ENCODE peak calls at places on chromosomes 3 and 15, in five cellular contexts. X is PC-3, U is right cardiac atrium, H is esophagus squamous epithelium, G is left lung. S is an unnamed sample.

GRCh38 chr15:60054472-60054871 is 50.4 kb downstream of the FOXB1 start:
- DNase-seq in X (no peak), G (no peak), H (no peak), U (no peak), S (no peak)

GRCh38 chr3:120699333-120699732 is 17.3 kb upstream of the HGD start:
- DNase-seq in H (no peak), U (no peak), G (no peak), X (no peak), S (no peak)

GRCh38 chr3:173622156-173622555 is 224.6 kb downstream of the NLGN1 start:
- DNase-seq in U (no peak), G (no peak), X (no peak), H (no peak), S (no peak)

GRCh38 chr3:129383292-129383860 is 45.1 kb downstream of the EFCAB12 start:
- DNase-seq in U (peak; percentile 59), H (no peak), X (peak; percentile 73), G (peak; percentile 52), S (peak; percentile 68)

GRCh38 chr15:68620721-68621528 is 42.1 kb downstream of the CORO2B start:
- DNase-seq in H (no peak), X (no peak), U (peak; percentile 96), G (no peak), S (peak; percentile 85)

GRCh38 chr3:40120816-40121215 is 188.7 kb upstream of the EIF1B start:
- DNase-seq in X (peak; percentile 21), U (no peak), G (no peak), H (no peak), S (no peak)

GRCh38 chr15:25582886-25583285 is 144.1 kb upstream of the UBE3A start:
- DNase-seq in H (no peak), X (no peak), U (no peak), G (no peak), S (no peak)

GRCh38 chr15:59532770-59533379 is 78.7 kb upstream of the GCNT3 start:
- DNase-seq in G (no peak), X (peak; percentile 67), U (peak; percentile 27), H (no peak), S (no peak)

GRCh38 chr3:73060302-73060723 is 1.1 kb upstream of the EBLN2 start:
- DNase-seq in U (no peak), X (no peak), H (no peak), G (no peak), S (no peak)

GRCh38 chr3:138046955-138047354 is 37.0 kb downstream of the CLDN18 start:
- DNase-seq in G (no peak), X (peak; percentile 6), U (no peak), H (no peak), S (no peak)

GRCh38 chr15:50675524-50676144 is 11.0 kb downstream of the TRPM7 start:
- DNase-seq in H (no peak), X (peak; percentile 65), U (no peak), G (no peak), S (no peak)

GRCh38 chr15:79394231-79394630 is 37.9 kb upstream of the MINAR1 start:
- DNase-seq in H (no peak), G (no peak), U (no peak), X (no peak), S (no peak)

GRCh38 chr3:45462522-45463262 is 74.3 kb downstream of the LARS2 start:
- DNase-seq in G (no peak), X (no peak), H (no peak), U (no peak), S (no peak)

GRCh38 chr15:44319385-44319784 is 30.9 kb downstream of the GOLM2 start:
- DNase-seq in U (no peak), X (no peak), G (no peak), H (no peak), S (no peak)

GRCh38 chr15:62895139-62895866 is 147.2 kb upstream of the TPM1 start:
- DNase-seq in X (peak; percentile 58), H (no peak), U (no peak), G (no peak), S (no peak)

GRCh38 chr15:89244512-89244869 is 712 bp downstream of the FANCI start:
- DNase-seq in H (no peak), G (no peak), U (no peak), X (no peak), S (no peak)

GRCh38 chr15:33641069-33641468 is 327.2 kb upstream of the CHRM5 start:
- DNase-seq in G (no peak), X (no peak), U (no peak), H (no peak), S (no peak)

GRCh38 chr3:82038536-82038935 is 277.1 kb upstream of the GBE1 start:
- DNase-seq in X (no peak), G (no peak), U (no peak), H (no peak), S (no peak)

GRCh38 chr3:163809540-163809993 is 1268.7 kb downstream of the SI start:
- DNase-seq in X (no peak), U (no peak), H (no peak), G (no peak), S (no peak)

GRCh38 chr3:43161684-43162512 is 56.0 kb upstream of the POMGNT2 start:
- DNase-seq in H (no peak), G (no peak), X (peak; percentile 77), U (no peak), S (no peak)

GRCh38 chr3:141338881-141339280 is 29.4 kb upstream of the ZBTB38 start:
- DNase-seq in H (no peak), U (no peak), X (no peak), G (no peak), S (no peak)

GRCh38 chr3:1700650-1701049 is 398.0 kb upstream of the CNTN4 start:
- DNase-seq in X (no peak), H (no peak), G (no peak), U (no peak), S (no peak)

GRCh38 chr3:105613120-105613519 is 246.4 kb downstream of the ALCAM start:
- DNase-seq in G (no peak), H (no peak), U (peak; percentile 21), X (no peak), S (no peak)

GRCh38 chr15:72342385-72342784 is 22.4 kb upstream of the CELF6 start:
- DNase-seq in U (peak; percentile 16), H (no peak), G (no peak), X (peak; percentile 70), S (peak; percentile 37)

GRCh38 chr15:51602484-51602883 is 20.1 kb downstream of the DMXL2 start:
- DNase-seq in U (no peak), G (no peak), H (no peak), X (peak; percentile 13), S (no peak)

GRCh38 chr3:85939026-85939616 is 980.3 kb downstream of the CADM2 start:
- DNase-seq in X (no peak), H (no peak), U (no peak), G (no peak), S (no peak)

GRCh38 chr15:59687831-59688230 is 1.3 kb downstream of the BNIP2 start:
- DNase-seq in G (no peak), H (no peak), X (no peak), U (no peak), S (no peak)

GRCh38 chr3:143825513-143825912 is 22.8 kb downstream of the SLC9A9 start:
- DNase-seq in U (no peak), H (no peak), X (no peak), G (no peak), S (no peak)

GRCh38 chr15:65791335-65792129 is 561 bp downstream of the DENND4A start:
- DNase-seq in H (no peak), X (peak; percentile 26), U (peak; percentile 63), G (peak; percentile 64), S (peak; percentile 87)

GRCh38 chr15:100635406-100636071 is 33.1 kb downstream of the ASB7 start:
- DNase-seq in X (no peak), U (no peak), G (no peak), H (no peak), S (no peak)
- H3K27ac ChIP-seq in X (no peak overlapping the region), U (no peak overlapping the region), G (no peak overlapping the region), H (no peak overlapping the region), S (no peak overlapping the region)

GRCh38 chr3:98402507-98402906 is 12.0 kb downstream of the OR5K3 start:
- DNase-seq in G (no peak), X (no peak), U (no peak), H (no peak), S (no peak)
- H3K9me3 ChIP-seq in G (no peaks in the 10 kb centered on the region), X (peaks cover 8% of the 10 kb centered on the region), U (no peaks in the 10 kb centered on the region), H (no peaks in the 10 kb centered on the region), S (peaks cover 5% of the 10 kb centered on the region)

GRCh38 chr15:38144921-38145320 is 107.7 kb upstream of the SPRED1 start:
- DNase-seq in G (no peak), H (no peak), X (peak; percentile 19), U (no peak), S (no peak)
- H3K27ac ChIP-seq in G (no peak overlapping the region), H (no peak overlapping the region), X (peak overlapping the region; percentile 1), U (no peak overlapping the region), S (no peak overlapping the region)

GRCh38 chr15:69887018-69887417 is 210.7 kb downstream of the TLE3 start:
- DNase-seq in G (no peak), X (no peak), H (no peak), U (no peak), S (no peak)
- H3K9me3 ChIP-seq in G (no peaks in the 10 kb centered on the region), X (no peaks in the 10 kb centered on the region), H (no peaks in the 10 kb centered on the region), U (no peaks in the 10 kb centered on the region), S (no peaks in the 10 kb centered on the region)

DNA sequence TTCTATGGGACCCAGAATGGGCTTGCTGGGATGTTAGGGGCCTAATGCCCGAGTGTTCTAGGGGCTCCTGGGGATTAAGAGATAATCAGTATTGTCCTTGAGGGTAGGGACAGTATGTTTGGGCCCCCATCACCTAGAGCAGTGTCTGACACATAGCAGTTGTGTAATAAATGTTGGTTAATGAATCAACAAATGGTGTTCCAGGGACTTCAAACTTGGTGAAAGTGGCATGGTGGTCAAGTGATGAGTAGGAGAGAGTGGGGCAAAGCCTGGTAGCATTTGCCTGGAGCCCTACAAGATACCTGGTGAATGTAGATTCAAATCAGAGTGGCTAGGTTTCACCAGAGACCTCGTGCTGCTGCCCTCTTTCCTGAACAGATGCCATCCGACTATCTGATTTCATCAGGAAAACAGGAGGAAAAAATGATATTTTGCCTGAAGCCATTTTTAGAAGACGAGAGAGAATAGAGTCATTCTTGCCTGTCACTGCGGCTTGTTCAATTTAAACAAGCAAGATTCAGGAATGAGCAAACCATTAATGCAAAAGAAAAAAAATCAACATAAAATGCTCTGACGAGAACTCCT is 117.3 kb downstream of the RPL22L1 start:
- DNase-seq in X (no peak), G (no peak), U (no peak), H (no peak), S (no peak)
- H3K27ac ChIP-seq in X (peak overlapping the region; percentile 87), G (no peak overlapping the region), U (no peak overlapping the region), H (no peak overlapping the region), S (no peak overlapping the region)

DNA sequence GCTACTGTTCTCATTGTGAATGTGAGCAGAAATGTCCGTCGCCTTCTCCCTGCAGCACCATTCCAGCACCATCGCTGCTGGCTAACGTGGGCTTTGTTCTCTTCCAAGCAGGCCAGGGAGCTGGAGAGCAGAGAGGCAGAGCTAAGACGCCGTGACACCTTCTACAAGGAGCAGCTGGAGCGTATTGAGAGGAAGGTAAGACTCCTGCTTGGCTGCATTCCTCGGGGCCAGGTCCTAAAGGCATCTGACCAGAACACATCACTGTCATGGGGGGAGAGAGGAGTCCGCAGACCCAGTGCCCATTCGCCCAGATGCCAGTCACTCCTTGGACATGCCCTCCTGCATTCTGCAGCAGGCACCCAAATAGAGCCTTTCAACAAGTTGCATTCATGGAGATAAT is 130.4 kb upstream of the PLXNA1 start:
- DNase-seq in H (no peak), X (no peak), U (no peak), G (no peak), S (no peak)
- H3K9me3 ChIP-seq in H (no peaks in the 10 kb centered on the region), X (no peaks in the 10 kb centered on the region), U (no peaks in the 10 kb centered on the region), G (no peaks in the 10 kb centered on the region), S (no peaks in the 10 kb centered on the region)

S was measured in adrenal gland.